ENCODE peak calls at places on chromosomes 4 and X, in ten cellular contexts. V is epithelial cell of esophagus; X is fibroblast of lung; K is kidney epithelial cell; P is stomach; J is activated CD4-positive, CD25-positive, alpha-beta regulatory T cell; W is HL-60; I is activated T-helper 1 cell treated with anti-CD3 and anti-CD28 coated beads, Interleukin-12 subunit alpha, Interleukin-12 subunit beta, Interleukin-2, Interleukin-4 antibody, amounts not matched to agents 30 ng/mL and 10 ng/mL and 1 ng/mL, durations not matched to agents 14 hours and 24 hours and 36 hours; E is activated CD8-positive, alpha-beta memory T cell treated with anti-CD3 and anti-CD28 coated beads, Interleukin-2, amount 50 U/mL, for 48 hours; R is renal cortical epithelial cell. L is an unnamed sample.

GRCh38 chr4:86595426-86595805 is 1.3 kb downstream of the PTPN13 start:
- DNase-seq in K (no peak), P (no peak), I (no peak), W (no peak), X (peak), E (no peak), J (no peak), R (peak), V (peak), L (peak)

GRCh38 chr4:42579903-42580302 is 77.0 kb downstream of the ATP8A1 start:
- DNase-seq in I (no peak), J (no peak), W (no peak), E (no peak), K (no peak), V (no peak), P (no peak), X (no peak), R (no peak), L (no peak)

GRCh38 chr4:83320548-83320947 is 14.1 kb downstream of the HPSE start:
- DNase-seq in X (peak), V (peak), W (peak), I (no peak), K (peak), J (no peak), P (peak), R (peak), E (peak), L (no peak)

GRCh38 chrX:54045563-54046228 is 1.4 kb upstream of the PHF8 start:
- DNase-seq in E (no peak), V (no peak), X (no peak), J (no peak), P (no peak), R (peak), K (no peak), W (no peak), I (no peak), L (no peak)

GRCh38 chr4:6180841-6181631 is 19.3 kb downstream of the JAKMIP1 start:
- DNase-seq in J (no peak), I (peak), R (no peak), P (no peak), K (no peak), W (no peak), X (no peak), E (peak), V (no peak), L (peak)

GRCh38 chr4:56286763-56287162 is 100.5 kb downstream of the AASDH start:
- DNase-seq in E (no peak), J (no peak), K (no peak), V (no peak), W (no peak), I (no peak), P (no peak), R (no peak), X (peak), L (no peak)

GRCh38 chr4:3462790-3463415 is at the start of gene DOK7:
- DNase-seq in R (no peak), V (no peak), K (no peak), I (no peak), E (no peak), J (no peak), W (no peak), X (no peak), P (peak), L (no peak)

GRCh38 chr4:188783160-188783559 is 643.9 kb downstream of the TRIML1 start:
- DNase-seq in X (no peak), V (no peak), K (no peak), P (no peak), W (no peak), J (no peak), E (no peak), I (no peak), R (no peak), L (no peak)

GRCh38 chr4:4595252-4595651 is 53.4 kb upstream of the STX18 start:
- DNase-seq in X (no peak), I (no peak), P (no peak), J (no peak), K (no peak), W (no peak), V (no peak), E (no peak), R (no peak), L (no peak)

GRCh38 chr4:141899541-141899940 is 263.2 kb downstream of the IL15 start:
- DNase-seq in P (no peak), X (no peak), R (no peak), J (no peak), K (no peak), I (no peak), V (no peak), W (no peak), E (no peak), L (no peak)

GRCh38 chrX:136456133-136456532 is 31.6 kb upstream of the BRS3 start:
- DNase-seq in R (no peak), K (no peak), X (no peak), E (no peak), V (no peak), P (no peak), I (no peak), W (no peak), J (no peak), L (no peak)

GRCh38 chrX:110204986-110205385 is 112.9 kb downstream of the AMMECR1 start:
- DNase-seq in R (peak), W (no peak), X (peak), K (no peak), J (no peak), E (no peak), I (no peak), V (no peak), P (no peak), L (no peak)

GRCh38 chrX:45850775-45851433 is 650.2 kb upstream of the DIPK2B start:
- DNase-seq in P (peak), R (no peak), V (peak), I (peak), K (no peak), E (peak), J (no peak), W (peak), X (peak), L (peak)

GRCh38 chr4:151004222-151004621 is 10.9 kb downstream of the LRBA start:
- DNase-seq in W (no peak), J (no peak), I (no peak), E (no peak), K (no peak), V (peak), P (no peak), R (peak), X (peak), L (no peak)

GRCh38 chr4:25861422-25861926 is 1.3 kb downstream of the SEL1L3 start:
- DNase-seq in K (no peak), R (peak), W (peak), I (no peak), P (no peak), E (no peak), V (no peak), J (no peak), X (no peak), L (no peak)

GRCh38 chr4:172725581-172725980 is 443.0 kb upstream of the GALNT7 start:
- DNase-seq in E (no peak), X (peak), K (no peak), I (no peak), R (peak), V (peak), P (no peak), J (no peak), W (no peak), L (no peak)

GRCh38 chr4:54197926-54198325 is 31.2 kb upstream of the PDGFRA start:
- DNase-seq in E (no peak), V (no peak), R (no peak), W (no peak), P (no peak), X (peak), K (no peak), J (no peak), I (no peak), L (no peak)

GRCh38 chr4:87298362-87298761 is 24.3 kb downstream of the HSD17B13 start:
- DNase-seq in K (no peak), J (no peak), V (no peak), R (no peak), W (no peak), E (no peak), P (no peak), X (no peak), I (no peak), L (no peak)

GRCh38 chr4:89838005-89838404 is 1.0 kb upstream of the SNCA start:
- DNase-seq in I (no peak), E (no peak), W (no peak), K (no peak), P (no peak), V (peak), R (peak), J (no peak), X (peak), L (no peak)

GRCh38 chr4:77021614-77022089 is 54.1 kb downstream of the CCNI start:
- DNase-seq in W (peak), J (no peak), I (no peak), E (no peak), R (peak), V (peak), P (peak), K (no peak), X (peak), L (no peak)

GRCh38 chr4:165651901-165652300 is 221.1 kb upstream of the TLL1 start:
- DNase-seq in R (no peak), E (no peak), P (no peak), X (no peak), K (no peak), J (no peak), W (no peak), I (no peak), V (no peak), L (no peak)

GRCh38 chr4:158586881-158587280 is 65.2 kb downstream of the RXFP1 start:
- DNase-seq in R (no peak), K (no peak), V (no peak), P (no peak), I (no peak), E (no peak), X (no peak), W (no peak), J (no peak), L (no peak)

GRCh38 chrX:132692066-132692465 is 203.2 kb upstream of the MBNL3 start:
- DNase-seq in P (no peak), J (no peak), W (no peak), K (no peak), X (no peak), E (no peak), V (peak), R (no peak), I (no peak), L (no peak)

GRCh38 chr4:181008164-181008563 is 1235.0 kb upstream of the TENM3 start:
- DNase-seq in X (peak), V (no peak), K (peak), I (no peak), R (peak), J (no peak), P (no peak), W (no peak), E (no peak), L (no peak)

GRCh38 chr4:185637162-185637875 is 102.0 kb upstream of the PDLIM3 start:
- DNase-seq in X (no peak), W (no peak), E (no peak), I (no peak), V (peak), P (no peak), J (no peak), K (no peak), R (no peak), L (no peak)

GRCh38 chr4:145388043-145388442 is 93.6 kb upstream of the SMAD1 start:
- DNase-seq in K (no peak), J (no peak), V (peak), R (peak), I (no peak), W (no peak), E (no peak), X (peak), P (no peak), L (no peak)

GRCh38 chr4:43394976-43395375 is 502.5 kb downstream of the GRXCR1 start:
- DNase-seq in P (no peak), X (peak), V (peak), E (no peak), W (no peak), R (no peak), I (no peak), J (no peak), K (no peak), L (no peak)

GRCh38 chr4:168854216-168854921 is 155.7 kb downstream of the CBR4 start:
- DNase-seq in R (no peak), J (no peak), E (no peak), I (no peak), V (no peak), P (no peak), W (no peak), K (no peak), X (peak), L (no peak)